ENCODE peak calls at places on chromosomes 1 and 21, in five cellular contexts. F is A549, Q is Peyer's patch, U is heart left ventricle, O is lower leg skin. J is an unnamed sample.
A peak's percentile ranks its signal among the peaks of the same experiment; 100 is the strongest.

GRCh38 chr21:25979845-25980433 is 190.6 kb downstream of the APP start:
- DNase-seq in F (no peak), Q (no peak), U (no peak), O (no peak), J (no peak)

GRCh38 chr1:23100074-23100748 is 68.4 kb downstream of the LUZP1 start:
- DNase-seq in F (peak; percentile 68), Q (peak; percentile 61), U (no peak), O (peak; percentile 63), J (no peak)

GRCh38 chr1:150560986-150561829 is 12.0 kb downstream of the ADAMTSL4 start:
- DNase-seq in F (peak; percentile 97), Q (peak; percentile 96), U (peak; percentile 96), O (peak; percentile 95), J (peak; percentile 98)

GRCh38 chr1:32886012-32886827 is at the start of gene HPCA:
- DNase-seq in F (peak; percentile 38), Q (peak; percentile 57), U (peak; percentile 53), O (no peak), J (no peak)

GRCh38 chr1:162840256-162840839 is 20.6 kb downstream of the CCDC190 start:
- DNase-seq in F (no peak), Q (no peak), U (no peak), O (no peak), J (no peak)

GRCh38 chr1:159996653-159997052 is 35.1 kb downstream of the PIGM start:
- DNase-seq in F (peak; percentile 57), Q (no peak), U (no peak), O (no peak), J (no peak)

GRCh38 chr1:211928993-211929637 is 98.6 kb upstream of the LPGAT1 start:
- DNase-seq in F (peak; percentile 80), Q (peak; percentile 81), U (no peak), O (peak; percentile 65), J (peak; percentile 70)

GRCh38 chr1:46490603-46491499 is 1.2 kb downstream of the DMBX1 start:
- DNase-seq in F (no peak), Q (no peak), U (no peak), O (no peak), J (no peak)

GRCh38 chr21:27301216-27301615 is 334.3 kb upstream of the ADAMTS5 start:
- DNase-seq in F (no peak), Q (no peak), U (no peak), O (no peak), J (no peak)

GRCh38 chr1:26877326-26877725 is 12.8 kb downstream of the GPN2 start:
- DNase-seq in F (no peak), Q (no peak), U (no peak), O (no peak), J (no peak)

GRCh38 chr1:166676981-166677380 is 162.3 kb upstream of the POGK start:
- DNase-seq in F (no peak), Q (no peak), U (no peak), O (no peak), J (no peak)

GRCh38 chr21:33993286-33994231 is 78.0 kb upstream of the ATP5PO start:
- DNase-seq in F (no peak), Q (peak; percentile 51), U (peak; percentile 34), O (no peak), J (no peak)

GRCh38 chr1:57824535-57824934 is 400.7 kb upstream of the DAB1 start:
- DNase-seq in F (no peak), Q (no peak), U (no peak), O (no peak), J (no peak)

GRCh38 chr1:223244366-223245103 is 101.5 kb upstream of the TLR5 start:
- DNase-seq in F (no peak), Q (no peak), U (no peak), O (no peak), J (no peak)

GRCh38 chr1:196873385-196873784 is 14.5 kb upstream of the CFHR4 start:
- DNase-seq in F (no peak), Q (no peak), U (no peak), O (no peak), J (no peak)

GRCh38 chr1:81702903-81703302 is 97.8 kb upstream of the ADGRL2 start:
- DNase-seq in F (peak; percentile 67), Q (no peak), U (no peak), O (no peak), J (no peak)

GRCh38 chr1:7576946-7577657 is 194.0 kb upstream of the VAMP3 start:
- DNase-seq in F (peak; percentile 33), Q (no peak), U (no peak), O (no peak), J (no peak)

GRCh38 chr21:42688841-42689371 is 35.5 kb downstream of the PDE9A start:
- DNase-seq in F (no peak), Q (no peak), U (no peak), O (no peak), J (no peak)

GRCh38 chr1:190258003-190258402 is 219.7 kb downstream of the BRINP3 start:
- DNase-seq in F (no peak), Q (no peak), U (no peak), O (no peak), J (no peak)

GRCh38 chr1:25800538-25801377 is 765 bp downstream of the SELENON start:
- DNase-seq in F (no peak), Q (peak; percentile 48), U (no peak), O (no peak), J (no peak)

GRCh38 chr1:53639251-53639721 is 99.7 kb downstream of the GLIS1 start:
- DNase-seq in F (no peak), Q (peak; percentile 39), U (no peak), O (peak; percentile 35), J (no peak)

GRCh38 chr1:39183503-39184353 is 20.8 kb upstream of the MACF1 start:
- DNase-seq in F (peak; percentile 91), Q (peak; percentile 91), U (peak; percentile 35), O (peak; percentile 80), J (peak; percentile 81)

GRCh38 chr1:19436716-19437476 is 48.4 kb downstream of the CAPZB start:
- DNase-seq in F (peak; percentile 11), Q (peak; percentile 88), U (no peak), O (peak; percentile 87), J (peak; percentile 94)

GRCh38 chr1:19438552-19439196 is 46.7 kb downstream of the CAPZB start:
- DNase-seq in F (no peak), Q (no peak), U (no peak), O (no peak), J (no peak)

GRCh38 chr1:19435851-19436465 is 49.4 kb downstream of the CAPZB start:
- DNase-seq in F (no peak), Q (no peak), U (no peak), O (no peak), J (no peak)

GRCh38 chr1:19439464-19440171 is 45.7 kb downstream of the CAPZB start:
- DNase-seq in F (peak; percentile 25), Q (peak; percentile 63), U (no peak), O (no peak), J (peak; percentile 62)

DNA sequence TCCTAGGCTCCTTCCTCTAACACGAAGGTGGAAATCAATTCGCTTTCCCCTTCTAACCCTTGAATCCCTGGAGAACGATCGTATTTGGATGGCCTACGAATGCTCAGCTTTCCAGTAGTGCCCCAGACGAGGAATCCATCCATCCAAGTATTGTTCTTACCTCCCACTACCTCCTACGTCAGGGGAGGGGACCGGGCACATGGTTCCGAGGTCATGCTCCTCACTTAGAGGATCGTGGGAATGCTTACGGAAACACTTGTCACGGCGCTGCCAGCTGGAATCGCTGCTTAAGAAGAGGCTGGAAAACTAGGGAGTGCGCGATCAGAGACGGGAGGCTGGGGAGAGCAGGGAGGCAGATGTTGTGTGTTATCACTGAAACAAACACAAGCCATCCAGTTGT is 47.4 kb downstream of the CAPZB start:
- DNase-seq in F (no peak), Q (peak; percentile 76), U (peak; percentile 86), O (no peak), J (no peak)
- TF ChIP-seq POLR2A in F (no peak), Q (no peak), U (no peak), O (no peak), J (no peak)

GRCh38 chr1:28246427-28246832 is 10.5 kb downstream of the ATP5IF1 start:
- DNase-seq in F (no peak), Q (no peak), U (no peak), O (no peak), J (peak; percentile 44)

GRCh38 chr1:28247603-28248272 is 11.6 kb upstream of the SESN2 start:
- DNase-seq in F (no peak), Q (no peak), U (no peak), O (no peak), J (no peak)

GRCh38 chr1:28249879-28250295 is 9.4 kb upstream of the SESN2 start:
- DNase-seq in F (no peak), Q (no peak), U (no peak), O (no peak), J (no peak)

GRCh38 chr1:28248273-28249012 is 10.9 kb upstream of the SESN2 start:
- DNase-seq in F (peak; percentile 72), Q (peak; percentile 94), U (peak; percentile 76), O (peak; percentile 81), J (peak; percentile 68)

DNA sequence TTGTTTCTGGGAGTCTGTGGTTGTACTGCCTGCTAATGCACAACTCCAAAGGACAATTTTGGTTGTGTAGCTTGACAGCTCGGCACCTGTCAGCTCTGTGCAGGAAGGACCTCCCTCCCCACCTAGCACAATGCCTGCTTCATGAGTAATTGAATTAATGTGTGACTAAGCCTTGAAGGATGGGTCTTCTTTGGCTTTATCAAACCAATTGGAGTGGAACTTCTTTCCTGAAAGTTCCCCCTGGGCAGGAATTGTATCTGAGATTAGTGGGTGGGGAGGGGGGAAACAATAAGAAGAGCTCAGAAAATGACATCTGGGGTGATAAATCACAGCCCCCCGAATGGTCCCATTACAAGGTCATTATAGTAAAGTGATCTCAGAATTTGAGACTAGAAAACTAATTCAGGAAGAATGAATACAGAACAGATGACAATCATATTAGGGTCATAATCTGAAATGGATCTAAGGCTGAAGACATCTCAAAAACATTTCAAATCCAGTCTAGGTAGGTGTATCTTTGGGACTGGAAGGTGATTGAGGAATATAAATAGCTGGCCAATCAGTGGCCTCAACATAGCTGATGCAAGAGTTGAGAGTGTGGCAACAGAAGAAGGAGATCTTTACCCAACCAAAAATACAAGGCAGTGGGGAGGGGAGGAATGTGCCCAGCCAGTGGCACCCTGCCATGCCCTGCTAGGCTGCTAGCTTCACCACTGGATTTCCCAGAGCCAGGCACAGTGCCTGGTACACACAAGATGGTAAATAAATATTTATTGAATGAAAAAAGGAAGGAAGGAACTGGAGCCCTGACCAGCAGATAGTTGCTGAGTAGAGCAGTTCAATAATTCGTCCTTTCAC is 10.1 kb upstream of the SESN2 start:
- DNase-seq in F (peak; percentile 83), Q (peak; percentile 47), U (peak; percentile 52), O (no peak), J (peak; percentile 22)
- TF ChIP-seq POLR2A in F (no peak), Q (no peak), U (no peak), O (no peak), J (no peak)

DNA sequence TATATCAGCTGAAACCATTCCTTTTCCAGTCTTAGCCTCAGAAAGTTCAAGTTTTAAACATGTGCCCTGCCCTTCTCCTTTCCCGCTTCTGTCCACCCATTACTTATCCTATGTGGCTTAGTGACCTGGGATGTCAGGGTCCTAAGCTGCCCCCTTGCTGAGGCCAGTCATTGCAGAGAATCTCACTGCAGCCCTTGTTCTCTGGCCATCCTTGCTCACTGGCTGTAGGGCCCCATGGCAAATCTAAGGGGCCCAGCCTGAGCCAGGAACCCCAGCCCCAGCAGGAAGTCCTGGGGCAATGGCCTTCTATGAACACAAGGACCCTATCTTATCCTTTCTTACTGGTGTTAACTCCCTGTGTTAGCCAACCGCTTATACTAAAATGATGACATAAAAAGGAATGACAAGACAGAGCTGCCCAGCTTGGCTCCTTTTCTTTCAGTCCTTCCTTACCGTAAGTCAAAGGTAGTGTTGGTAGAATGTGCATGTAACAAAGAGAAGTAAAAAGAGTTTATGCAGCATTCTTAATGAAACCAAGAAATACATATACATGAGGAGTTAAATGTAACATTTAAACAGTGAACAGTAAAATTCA is 29.8 kb downstream of the DHCR24 start:
- DNase-seq in F (no peak), Q (no peak), U (no peak), O (no peak), J (no peak)
- TF ChIP-seq POLR2A in F (no peak), Q (no peak), U (no peak), O (no peak), J (no peak)

GRCh38 chr21:36707763-36708511 is 9.0 kb downstream of the SIM2 start:
- DNase-seq in F (no peak), Q (peak; percentile 34), U (no peak), O (no peak), J (no peak)
- TF ChIP-seq POLR2A in F (no peak), Q (no peak), U (no peak), O (no peak), J (no peak)

J was measured in prostate gland.